ENCODE peak calls at places on chromosomes 11 and 22, in four cellular contexts. One of them, this sample, is unnamed.

GRCh38 chr11:59556115-59556882 is 45.0 kb downstream of the OR4D9 start:
- DNase-seq in smooth muscle cell of the brain vasculature: peak
- DNase-seq in left lung: no peak
- DNase-seq in ovary: peak
- DNase-seq in this sample: no peak

GRCh38 chr22:49152146-49152929 is 675.3 kb downstream of the BRD1 start:
- DNase-seq in smooth muscle cell of the brain vasculature: no peak
- DNase-seq in left lung: no peak
- DNase-seq in ovary: no peak
- DNase-seq in this sample: no peak

GRCh38 chr11:35126000-35126878 is 12.7 kb upstream of the CD44 start:
- DNase-seq in smooth muscle cell of the brain vasculature: no peak
- DNase-seq in left lung: no peak
- DNase-seq in ovary: no peak
- DNase-seq in this sample: no peak

GRCh38 chr22:44952863-44953790 is 56.7 kb downstream of the PHF21B start:
- DNase-seq in smooth muscle cell of the brain vasculature: no peak
- DNase-seq in left lung: no peak
- DNase-seq in ovary: no peak
- DNase-seq in this sample: no peak

GRCh38 chr22:24824250-24824649 is 18.2 kb downstream of the SGSM1 start:
- DNase-seq in smooth muscle cell of the brain vasculature: no peak
- DNase-seq in left lung: no peak
- DNase-seq in ovary: no peak
- DNase-seq in this sample: no peak

GRCh38 chr11:12434255-12434654 is 56.9 kb downstream of the PARVA start:
- DNase-seq in smooth muscle cell of the brain vasculature: no peak
- DNase-seq in left lung: no peak
- DNase-seq in ovary: no peak
- DNase-seq in this sample: no peak

GRCh38 chr22:47633111-47633510 is 870.7 kb downstream of the TBC1D22A start:
- DNase-seq in smooth muscle cell of the brain vasculature: no peak
- DNase-seq in left lung: no peak
- DNase-seq in ovary: no peak
- DNase-seq in this sample: no peak

GRCh38 chr11:54944211-54944610 is 237.6 kb downstream of the OR4A5 start:
- DNase-seq in smooth muscle cell of the brain vasculature: no peak
- DNase-seq in left lung: no peak
- DNase-seq in ovary: no peak
- DNase-seq in this sample: no peak

GRCh38 chr22:48824673-48825651 is 1002.7 kb downstream of the BRD1 start:
- DNase-seq in smooth muscle cell of the brain vasculature: no peak
- DNase-seq in left lung: peak
- DNase-seq in ovary: no peak
- DNase-seq in this sample: no peak

GRCh38 chr11:121067453-121067852 is 33.6 kb upstream of the TECTA start:
- DNase-seq in smooth muscle cell of the brain vasculature: peak
- DNase-seq in left lung: no peak
- DNase-seq in ovary: no peak
- DNase-seq in this sample: peak

GRCh38 chr11:86210898-86211297 is 33.7 kb upstream of the EED start:
- DNase-seq in smooth muscle cell of the brain vasculature: no peak
- DNase-seq in left lung: no peak
- DNase-seq in ovary: no peak
- DNase-seq in this sample: no peak